ENCODE peak calls at places on chromosomes 3 and 15, in nine cellular contexts. M, P, I, C, X, B, U, K and Z are unnamed samples.

GRCh38 chr15:52546031-52546751 is 17.5 kb upstream of the MYO5A start:
- DNase-seq in X (no peak), M (no peak), B (no peak), C (no peak), K (no peak), I (no peak), P (no peak), U (no peak), Z (no peak)

GRCh38 chr3:4083225-4084015 is 219.7 kb upstream of the SETMAR start:
- DNase-seq in M (no peak), P (no peak), B (peak), K (no peak), U (no peak), X (no peak), C (no peak), I (peak), Z (no peak)

GRCh38 chr3:188415196-188415595 is 261.2 kb downstream of the LPP start:
- DNase-seq in P (no peak), B (no peak), X (no peak), U (no peak), M (no peak), C (no peak), K (peak), I (no peak), Z (no peak)

GRCh38 chr3:28317438-28318022 is 31.0 kb upstream of the ZCWPW2 start:
- DNase-seq in X (peak), C (peak), K (peak), B (peak), P (no peak), M (peak), I (peak), U (no peak), Z (no peak)

GRCh38 chr3:193345431-193345830 is 33.1 kb downstream of the ATP13A5 start:
- DNase-seq in K (no peak), I (no peak), P (no peak), C (no peak), X (no peak), U (no peak), M (no peak), B (no peak), Z (no peak)

GRCh38 chr3:162721736-162722135 is 1225.1 kb downstream of the OTOL1 start:
- DNase-seq in C (no peak), K (no peak), B (no peak), I (no peak), U (no peak), P (no peak), M (no peak), X (no peak), Z (no peak)

GRCh38 chr15:49492834-49493233 is 69.8 kb downstream of the FGF7 start:
- DNase-seq in B (no peak), K (peak), I (no peak), P (no peak), M (no peak), X (no peak), U (no peak), C (no peak), Z (no peak)

GRCh38 chr3:31740397-31740796 is 207.7 kb downstream of the STT3B start:
- DNase-seq in U (no peak), K (no peak), C (no peak), I (no peak), M (no peak), B (no peak), X (no peak), P (no peak), Z (no peak)

GRCh38 chr3:69282191-69282590 is 103.7 kb downstream of the FRMD4B start:
- DNase-seq in M (no peak), I (no peak), C (no peak), X (peak), P (no peak), U (no peak), B (peak), K (no peak), Z (no peak)